ENCODE peak calls at places on chromosome 16, in five cellular contexts. W, X, J, E and S are unnamed samples.

GRCh38 chr16:2149630-2150417 is 1.4 kb downstream of the RAB26 start:
- DNase-seq in J (no peak), X (no peak), W (peak), E (no peak), S (no peak)

GRCh38 chr16:19167710-19168172 is 299 bp upstream of the SYT17 start:
- DNase-seq in J (no peak), W (peak), X (no peak), E (peak), S (peak)

GRCh38 chr16:81600275-81600674 is 155.7 kb downstream of the CMIP start:
- DNase-seq in J (no peak), X (no peak), W (no peak), E (peak), S (no peak)

GRCh38 chr16:89393731-89394406 is 96.5 kb downstream of the ANKRD11 start:
- DNase-seq in J (no peak), W (no peak), X (no peak), E (no peak), S (no peak)

GRCh38 chr16:58459344-58460218 is 40.4 kb upstream of the NDRG4 start:
- DNase-seq in X (no peak), E (peak), W (no peak), J (no peak), S (no peak)

GRCh38 chr16:71431991-71432390 is 9.9 kb downstream of the TLE7 start:
- DNase-seq in X (no peak), W (no peak), E (no peak), J (no peak), S (no peak)

GRCh38 chr16:65934443-65934842 is 432.0 kb upstream of the CDH5 start:
- DNase-seq in X (no peak), E (no peak), W (no peak), J (no peak), S (no peak)

GRCh38 chr16:67935096-67935401 is 1.6 kb downstream of the PSMB10 start:
- DNase-seq in X (no peak), J (no peak), W (peak), E (no peak), S (no peak)

GRCh38 chr16:83011939-83012338 is 385.2 kb downstream of the CDH13 start:
- DNase-seq in J (no peak), E (no peak), X (no peak), W (no peak), S (no peak)

GRCh38 chr16:79613009-79613408 is 12.5 kb upstream of the MAF start:
- DNase-seq in W (no peak), E (no peak), J (no peak), X (no peak), S (no peak)

GRCh38 chr16:80935691-80936090 is 71.0 kb downstream of the CMC2 start:
- DNase-seq in J (no peak), E (no peak), W (no peak), X (no peak), S (no peak)

GRCh38 chr16:87815567-87815966 is 49.8 kb upstream of the KLHDC4 start:
- DNase-seq in X (no peak), W (no peak), J (no peak), E (no peak), S (no peak)

GRCh38 chr16:48113471-48113870 is 42.3 kb downstream of the ABCC12 start:
- DNase-seq in W (peak), X (no peak), E (peak), J (no peak), S (no peak)

GRCh38 chr16:67865318-67865717 is 7.5 kb upstream of the EDC4 start:
- DNase-seq in E (peak), W (peak), J (no peak), X (no peak), S (peak)

GRCh38 chr16:34078697-34079096 is 619.3 kb downstream of the TP53TG3F start:
- DNase-seq in X (no peak), W (no peak), E (no peak), J (no peak), S (no peak)

GRCh38 chr16:54066451-54067056 is 220.0 kb downstream of the IRX3 start:
- DNase-seq in E (no peak), W (no peak), J (no peak), X (no peak), S (no peak)

GRCh38 chr16:75733305-75734141 is 7.2 kb upstream of the CPHXL start:
- DNase-seq in J (no peak), E (no peak), X (no peak), W (no peak), S (no peak)

GRCh38 chr16:64880994-64881393 is 240.9 kb downstream of the CDH11 start:
- DNase-seq in J (no peak), W (no peak), X (no peak), E (no peak), S (no peak)

GRCh38 chr16:78926723-78927200 is 673.8 kb downstream of the MAF start:
- DNase-seq in W (no peak), E (no peak), J (no peak), X (no peak), S (no peak)

GRCh38 chr16:85514601-85515318 is 98.4 kb upstream of the GSE1 start:
- DNase-seq in X (no peak), E (peak), J (no peak), W (peak), S (peak)

GRCh38 chr16:80932725-80933124 is 74.0 kb downstream of the CMC2 start:
- DNase-seq in J (no peak), W (peak), X (no peak), E (peak), S (peak)

GRCh38 chr16:67708368-67708771 is 10.7 kb downstream of the GFOD2 start:
- DNase-seq in E (no peak), X (no peak), J (no peak), W (no peak), S (no peak)

GRCh38 chr16:74601131-74601871 is 5.6 kb downstream of the GLG1 start:
- DNase-seq in E (peak), J (peak), X (no peak), W (no peak), S (no peak)

GRCh38 chr16:88810166-88810867 is 1.4 kb downstream of the APRT start:
- DNase-seq in E (no peak), J (no peak), W (no peak), X (no peak), S (no peak)

GRCh38 chr16:47018223-47018891 is 44.9 kb upstream of the DNAJA2 start:
- DNase-seq in X (no peak), J (peak), E (peak), W (peak), S (peak)

GRCh38 chr16:66927012-66927436 is 1.7 kb upstream of the RRAD start:
- DNase-seq in W (peak), X (no peak), E (peak), J (no peak), S (no peak)

GRCh38 chr16:66731101-66731500 is 20.3 kb downstream of the DYNC1LI2 start:
- DNase-seq in J (no peak), E (no peak), X (no peak), W (no peak), S (no peak)

GRCh38 chr16:57185446-57185944 is 344 bp downstream of the PSME3IP1 start:
- DNase-seq in W (peak), J (no peak), X (no peak), E (peak), S (peak)
- TF ChIP-seq CTCF in W (no peak), J (no peak), X (no peak), E (no peak), S (no peak)

DNA sequence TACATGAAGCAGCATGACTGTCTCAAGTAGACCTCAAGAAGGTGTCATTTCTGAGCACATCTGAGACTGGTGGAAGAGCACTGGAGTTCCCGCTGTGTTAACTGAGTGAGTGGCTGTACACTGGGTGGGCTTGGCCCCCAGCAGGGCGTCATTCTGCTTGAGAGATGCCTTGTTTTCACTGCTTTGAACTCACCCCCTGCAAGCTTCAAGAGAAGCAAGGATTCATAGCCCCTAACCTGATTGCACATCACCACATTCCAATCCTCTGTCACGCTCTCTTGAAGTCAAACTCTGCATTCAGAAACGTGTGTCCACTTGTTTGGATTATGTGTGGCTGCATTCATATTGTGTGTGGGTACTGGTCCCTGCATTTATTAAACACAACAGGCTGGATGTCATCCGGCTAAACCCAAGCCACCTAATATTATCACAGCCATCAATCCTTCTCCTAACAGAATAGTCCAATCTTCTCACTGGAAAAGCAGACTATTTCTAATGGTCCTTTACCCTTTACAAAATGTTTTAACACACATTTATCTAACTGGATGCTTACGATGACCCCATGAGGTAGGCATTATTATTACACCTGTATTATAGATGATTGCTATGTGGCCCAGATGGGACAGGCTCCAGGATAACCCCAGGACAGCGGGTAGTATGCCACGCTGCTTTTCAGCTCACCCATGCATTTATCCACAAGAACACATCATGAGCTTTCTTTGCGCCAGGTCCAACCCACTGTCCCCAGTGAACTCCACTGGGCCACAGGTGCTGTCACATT is 76.3 kb downstream of the USP31 start:
- DNase-seq in W (peak), J (no peak), E (no peak), X (peak), S (no peak)
- TF ChIP-seq CTCF in W (peak), J (no peak), E (no peak), X (peak), S (no peak)

DNA sequence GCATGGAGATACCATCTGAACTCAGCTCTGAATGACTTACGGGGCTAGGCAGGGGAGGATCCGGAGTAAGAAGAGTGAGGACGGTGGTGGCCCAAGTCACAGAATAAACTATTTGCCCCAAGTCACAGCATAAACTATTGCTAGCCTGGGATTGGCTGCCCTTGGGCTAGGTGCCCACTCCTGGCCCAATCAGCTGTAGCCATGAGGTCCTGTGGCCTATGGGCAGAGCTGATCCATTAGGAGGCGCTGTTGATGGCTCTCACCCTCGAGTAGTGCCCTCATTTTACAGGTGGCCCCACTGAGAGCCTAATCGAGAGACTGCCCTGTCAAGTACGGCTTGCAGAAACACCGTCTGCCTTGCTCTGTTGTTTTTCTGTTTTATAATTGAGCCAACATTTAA is 62.3 kb upstream of the ZNF423 start:
- DNase-seq in X (no peak), J (no peak), W (peak), E (no peak), S (no peak)
- TF ChIP-seq CTCF in X (no peak), J (no peak), W (peak), E (no peak), S (no peak)

GRCh38 chr16:181668-182021 is 1.4 kb downstream of the HBQ1 start:
- DNase-seq in W (no peak), X (no peak), E (no peak), J (no peak), S (no peak)
- TF ChIP-seq CTCF in W (no peak), X (no peak), E (no peak), J (no peak), S (no peak)

DNA sequence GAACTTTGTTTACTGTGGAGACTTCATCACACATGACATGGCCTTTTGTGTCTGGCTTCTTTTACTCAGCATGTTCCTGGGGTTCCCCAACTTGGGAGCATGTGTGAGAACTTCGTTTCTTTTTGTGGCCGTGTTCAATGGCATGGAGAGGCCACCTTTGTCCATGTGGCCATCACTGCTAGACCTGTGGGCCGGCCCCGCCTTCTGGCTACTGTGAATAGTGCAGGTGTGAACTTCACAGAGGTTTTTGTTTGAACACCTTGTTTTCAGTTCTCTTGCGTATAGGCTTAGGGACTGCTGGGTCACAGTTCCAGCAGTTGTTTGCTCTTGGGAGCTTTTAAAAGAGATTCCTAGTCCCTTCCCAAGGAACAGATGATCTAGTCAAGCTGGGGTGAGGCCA is 5.7 kb upstream of the SLC38A8 start:
- DNase-seq in J (no peak), X (no peak), E (peak), W (peak), S (peak)
- TF ChIP-seq CTCF in J (no peak), X (no peak), E (no peak), W (peak), S (peak)

DNA sequence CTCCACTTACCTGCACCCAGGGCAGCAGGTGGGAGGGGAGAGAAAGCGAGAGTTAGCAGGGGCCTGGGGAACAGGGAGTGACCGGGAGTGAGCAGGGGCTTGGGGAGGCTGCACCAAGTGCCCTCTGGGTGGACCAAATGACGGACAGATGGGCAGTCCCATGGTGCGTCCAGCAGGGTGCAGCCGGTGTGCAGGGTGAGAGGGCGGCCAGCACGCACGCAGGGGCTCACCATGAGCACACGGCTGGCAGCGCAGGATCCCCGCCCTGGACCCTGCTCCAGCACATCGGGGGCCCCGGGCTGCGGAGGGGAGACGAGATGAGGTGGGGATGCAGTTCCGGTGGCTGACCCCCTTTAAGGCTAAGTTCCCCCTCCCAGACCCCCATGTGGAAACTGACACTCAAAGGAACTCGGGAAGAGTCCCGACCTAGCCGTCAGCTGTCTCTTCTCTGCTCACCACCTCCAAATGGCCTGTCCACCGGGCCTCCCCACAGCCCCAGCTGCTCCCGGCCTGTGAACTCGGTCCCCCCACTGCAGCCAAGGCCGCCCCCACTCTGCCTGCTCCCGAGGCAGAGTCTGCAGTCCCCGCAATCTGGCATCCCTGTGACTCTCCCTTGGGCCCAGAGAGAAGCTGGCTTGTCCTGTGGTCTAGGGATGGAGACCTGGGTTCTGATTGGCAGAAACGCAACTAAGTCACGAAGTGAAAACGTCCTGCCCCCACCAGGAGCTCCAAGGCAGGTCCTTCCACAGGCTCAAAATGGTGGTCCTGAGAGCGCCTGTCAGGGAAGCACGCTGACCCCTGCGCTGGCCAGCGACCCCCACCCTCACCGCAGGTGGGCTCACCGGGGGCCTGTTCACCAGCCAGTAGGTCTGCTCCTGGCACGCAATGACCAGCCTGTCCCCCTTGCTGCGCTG is 2.9 kb downstream of the RGS11 start:
- DNase-seq in W (no peak), X (no peak), J (no peak), E (no peak), S (no peak)
- TF ChIP-seq CTCF in W (no peak), X (no peak), J (no peak), E (no peak), S (no peak)

DNA sequence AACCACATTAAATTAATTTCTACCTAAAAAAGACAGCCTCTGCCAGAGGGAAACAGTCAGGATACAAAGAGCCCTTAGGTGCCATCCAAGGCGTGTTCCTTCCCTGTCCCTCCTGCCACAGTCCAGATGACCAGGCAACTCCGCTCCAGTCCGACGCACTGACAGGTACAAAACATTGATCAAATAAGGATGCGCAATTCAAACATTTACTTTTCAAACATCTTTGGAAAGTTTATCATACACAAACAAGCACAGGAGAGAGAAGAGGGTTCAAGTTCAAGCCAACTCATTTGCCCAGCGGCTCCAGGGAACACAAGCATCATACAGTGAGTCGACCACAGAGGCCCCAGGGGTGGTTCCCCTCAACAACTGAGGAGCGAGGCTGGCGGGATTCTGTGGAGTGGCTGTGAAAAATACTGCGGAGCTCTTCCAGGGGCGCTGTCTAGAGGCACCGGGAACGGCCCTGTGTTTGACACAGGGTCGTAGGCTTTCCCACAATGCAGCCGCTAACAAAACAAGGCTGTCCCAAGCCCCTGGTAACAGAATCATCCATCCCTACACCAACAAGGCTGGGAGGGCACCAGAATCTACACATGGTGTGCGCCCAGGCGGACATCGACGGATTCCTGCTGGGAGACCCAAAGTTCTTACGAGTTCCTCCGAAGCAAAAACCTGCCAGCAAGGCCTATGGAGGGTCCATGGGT is 78.8 kb upstream of the ZNF423 start:
- DNase-seq in X (no peak), J (no peak), E (no peak), W (no peak), S (no peak)
- TF ChIP-seq CTCF in X (no peak), J (no peak), E (no peak), W (no peak), S (no peak)

GRCh38 chr16:73064996-73065349 is 17.0 kb upstream of the ZFHX3 start:
- DNase-seq in X (no peak), E (no peak), W (no peak), J (no peak), S (no peak)

GRCh38 chr16:73065617-73066313 is 17.8 kb upstream of the ZFHX3 start:
- DNase-seq in X (no peak), E (no peak), W (peak), J (no peak), S (no peak)

GRCh38 chr16:73067671-73068545 is 20.0 kb upstream of the ZFHX3 start:
- DNase-seq in J (no peak), X (no peak), E (no peak), W (no peak), S (no peak)

GRCh38 chr16:73066927-73067670 is 19.2 kb upstream of the ZFHX3 start:
- DNase-seq in J (no peak), X (no peak), E (no peak), W (no peak), S (no peak)

GRCh38 chr16:73066321-73066926 is 18.5 kb upstream of the ZFHX3 start:
- DNase-seq in E (no peak), W (peak), X (no peak), J (no peak), S (peak)
- TF ChIP-seq CTCF in E (no peak), W (no peak), X (no peak), J (no peak), S (no peak)

GRCh38 chr16:4475880-4476790 is at the start of gene HMOX2:
- DNase-seq in W (peak), J (peak), X (peak), E (peak), S (peak)
- TF ChIP-seq CTCF in W (no peak), J (peak), X (peak), E (peak), S (no peak)

GRCh38 chr16:49441366-49441780 is 67.8 kb downstream of the C16orf78 start:
- DNase-seq in X (no peak), J (peak), W (peak), E (no peak), S (no peak)
- TF ChIP-seq CTCF in X (peak), J (peak), W (peak), E (peak), S (no peak)